ENCODE peak calls at places on chromosomes 5 and 9, in four cellular contexts. L, Y, F and S are unnamed samples.

GRCh38 chr9:109520475-109521132 is 22.5 kb upstream of the PTPN3 start:
- DNase-seq in L (peak; percentile 81), Y (peak; percentile 27), F (peak; percentile 66), S (peak; percentile 64)

GRCh38 chr5:18380729-18381362 is 746.6 kb downstream of the TAF11L14 start:
- DNase-seq in L (no peak), Y (no peak), F (no peak), S (no peak)

GRCh38 chr9:90987566-90987965 is 185.9 kb downstream of the SYK start:
- DNase-seq in L (no peak), Y (no peak), F (no peak), S (no peak)

GRCh38 chr5:146176805-146177204 is 5.6 kb downstream of the LARS1 start:
- DNase-seq in L (no peak), Y (no peak), F (no peak), S (no peak)

GRCh38 chr5:42900734-42901133 is 89.0 kb upstream of the SELENOP start:
- DNase-seq in L (no peak), Y (no peak), F (no peak), S (no peak)

GRCh38 chr5:98713027-98713426 is 60.4 kb upstream of the RGMB start:
- DNase-seq in L (no peak), Y (no peak), F (peak; percentile 77), S (no peak)

GRCh38 chr5:112574566-112574965 is 155.5 kb upstream of the EPB41L4A start:
- DNase-seq in L (no peak), Y (no peak), F (no peak), S (no peak)

GRCh38 chr5:113378486-113378885 is 56.3 kb downstream of the TSSK1B start:
- DNase-seq in L (no peak), Y (no peak), F (no peak), S (no peak)

GRCh38 chr5:167967494-167968180 is 323.8 kb upstream of the WWC1 start:
- DNase-seq in L (no peak), Y (no peak), F (no peak), S (no peak)

GRCh38 chr5:166980666-166981065 is 1310.8 kb upstream of the WWC1 start:
- DNase-seq in L (no peak), Y (no peak), F (no peak), S (no peak)

GRCh38 chr5:53425598-53426516 is 54.6 kb upstream of the FST start:
- DNase-seq in L (no peak), Y (no peak), F (no peak), S (peak; percentile 77)

GRCh38 chr9:126297656-126298318 is 28.8 kb upstream of the MVB12B start:
- DNase-seq in L (no peak), Y (no peak), F (no peak), S (no peak)

GRCh38 chr5:13704401-13704800 is 240.1 kb downstream of the DNAH5 start:
- DNase-seq in L (no peak), Y (no peak), F (no peak), S (no peak)

GRCh38 chr5:177595026-177595585 is 3.1 kb downstream of the TMED9 start:
- DNase-seq in L (no peak), Y (no peak), F (no peak), S (no peak)

GRCh38 chr9:76297721-76298239 is 96.4 kb downstream of the RFK start:
- DNase-seq in L (no peak), Y (no peak), F (peak; percentile 33), S (no peak)

DNA sequence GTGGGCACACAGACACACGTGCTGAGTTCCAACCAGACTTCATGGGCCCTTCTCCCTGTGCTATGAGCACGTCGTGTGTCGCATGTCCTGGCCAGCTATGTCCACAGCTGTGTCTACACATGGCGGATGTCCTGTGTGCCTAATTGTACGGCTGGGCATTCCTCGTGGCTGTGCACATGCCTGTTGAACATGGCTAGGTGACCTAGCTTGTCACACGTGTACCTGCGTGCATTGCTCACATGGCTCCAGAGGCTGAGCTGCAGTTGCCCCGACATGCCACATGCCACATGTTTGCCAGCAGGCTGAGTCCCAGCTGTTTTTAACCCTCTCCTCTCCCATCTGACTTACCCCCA is 742 bp upstream of the AQP3 start:
- DNase-seq in L (no peak), Y (no peak), F (no peak), S (no peak)
- TF ChIP-seq RCOR1 in L (no peak), Y (no peak), F (no peak), S (no peak)

GRCh38 chr9:70552561-70552960 is 138.1 kb upstream of the KLF9 start:
- DNase-seq in L (no peak), Y (no peak), F (no peak), S (no peak)

GRCh38 chr9:70553718-70554673 is 139.5 kb upstream of the KLF9 start:
- DNase-seq in L (no peak), Y (no peak), F (peak; percentile 30), S (no peak)

GRCh38 chr9:70549926-70550325 is 135.5 kb upstream of the KLF9 start:
- DNase-seq in L (no peak), Y (no peak), F (no peak), S (no peak)

GRCh38 chr9:70554881-70555280 is 140.4 kb upstream of the KLF9 start:
- DNase-seq in L (no peak), Y (no peak), F (no peak), S (no peak)

GRCh38 chr9:70551391-70551790 is 136.9 kb upstream of the KLF9 start:
- DNase-seq in L (no peak), Y (no peak), F (peak; percentile 35), S (no peak)
- TF ChIP-seq RCOR1 in L (no peak), Y (no peak), F (no peak), S (no peak)

GRCh38 chr9:120774719-120775118 is 18.5 kb downstream of the FBXW2 start:
- DNase-seq in L (peak; percentile 17), Y (no peak), F (no peak), S (peak; percentile 29)
- TF ChIP-seq RCOR1 in L (no peak), Y (no peak), F (no peak), S (no peak)

DNA sequence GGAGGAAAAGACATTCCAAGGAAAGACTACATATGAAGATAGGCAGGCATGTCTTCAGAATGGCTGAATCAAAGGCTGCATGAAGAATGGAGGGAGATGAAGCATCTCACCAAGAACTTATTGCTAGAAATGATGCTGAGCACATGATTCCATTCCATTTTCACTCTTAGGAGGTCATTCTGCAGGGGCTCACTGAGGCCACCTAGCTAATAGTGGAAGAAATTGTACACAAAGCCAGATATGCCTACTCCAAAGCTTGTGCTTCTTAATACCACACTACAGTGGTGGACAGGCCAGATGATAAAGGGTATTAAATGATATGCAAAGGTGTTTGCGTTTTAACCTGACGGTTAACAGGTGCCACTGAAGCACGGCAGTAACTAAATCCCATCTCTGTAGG is 14.7 kb downstream of the NDUFA8 start:
- DNase-seq in L (no peak), Y (no peak), F (no peak), S (no peak)
- TF ChIP-seq RCOR1 in L (no peak), Y (no peak), F (no peak), S (no peak)

DNA sequence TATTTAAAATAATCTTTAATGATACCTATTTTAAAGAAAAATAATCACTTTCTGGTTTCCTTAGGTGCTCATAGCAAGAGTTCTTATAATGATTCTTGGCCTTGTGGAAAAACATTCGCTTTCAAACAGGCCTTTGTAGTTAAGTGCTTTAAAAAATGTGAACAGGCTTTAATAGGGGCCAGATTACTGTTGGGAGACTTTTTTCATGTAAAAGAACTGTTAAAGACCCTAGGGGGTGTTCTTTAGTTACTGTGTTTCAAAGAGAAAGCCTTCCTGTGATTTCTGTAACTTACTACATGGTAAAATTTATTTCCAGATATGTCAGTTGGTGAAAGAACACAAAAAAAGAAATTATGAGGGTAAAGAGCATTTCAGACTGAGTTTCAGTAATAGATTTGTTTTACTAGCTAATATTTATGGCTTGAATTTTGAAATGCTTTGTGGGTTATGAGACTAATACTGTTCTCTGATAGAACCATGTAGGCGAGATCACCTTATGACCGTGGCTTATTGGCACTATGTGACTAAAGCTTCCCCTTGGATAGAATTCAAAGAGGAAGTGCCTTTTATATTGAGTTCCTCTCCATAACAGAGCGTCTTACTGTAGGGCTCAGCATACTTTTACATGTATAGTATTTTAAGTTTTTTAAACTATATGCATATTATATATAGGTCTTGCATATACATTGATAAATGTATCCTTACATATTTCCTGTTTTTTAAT is 70.8 kb downstream of the CSNK1G3 start:
- DNase-seq in L (no peak), Y (no peak), F (no peak), S (no peak)
- TF ChIP-seq RCOR1 in L (no peak), Y (no peak), F (no peak), S (no peak)

GRCh38 chr5:7745882-7746735 is 104.8 kb downstream of the CFAP90 start:
- DNase-seq in L (peak; percentile 48), Y (no peak), F (peak; percentile 59), S (peak; percentile 66)
- TF ChIP-seq RCOR1 in L (no peak), Y (no peak), F (no peak), S (no peak)

GRCh38 chr5:74595143-74595915 is 45.2 kb downstream of the ENC1 start:
- DNase-seq in L (no peak), Y (no peak), F (peak; percentile 81), S (peak; percentile 38)
- TF ChIP-seq RCOR1 in L (no peak), Y (no peak), F (no peak), S (peak; percentile 61)